ENCODE peak calls at places on chromosome 6, in nine cellular contexts. One of them, this sample, is unnamed. For H4K20me1, the result is how much of the 10 kb centered on the place peaks cover.

GRCh38 chr6:118650500-118651281 is 700 bp downstream of the CEP85L start:
- DNase-seq in HCT116: no peak
- DNase-seq in SK-N-SH: peak
- DNase-seq in OCI-LY7: peak
- DNase-seq in GM23338: peak
- DNase-seq in MM.1S: peak
- DNase-seq in PC-3: peak
- DNase-seq in GM23248: peak
- DNase-seq in hepatocyte: peak
- DNase-seq in this sample: peak

GRCh38 chr6:169092375-169092774 is 161.3 kb downstream of the THBS2 start:
- DNase-seq in SK-N-SH: no peak
- DNase-seq in GM23248: peak
- DNase-seq in OCI-LY7: no peak
- DNase-seq in HCT116: no peak
- DNase-seq in hepatocyte: no peak
- DNase-seq in GM23338: no peak
- DNase-seq in MM.1S: no peak
- DNase-seq in PC-3: peak
- DNase-seq in this sample: no peak

GRCh38 chr6:170074435-170074834 is 216.4 kb downstream of the DLL1 start:
- DNase-seq in PC-3: no peak
- DNase-seq in hepatocyte: no peak
- DNase-seq in SK-N-SH: no peak
- DNase-seq in GM23248: no peak
- DNase-seq in MM.1S: no peak
- DNase-seq in HCT116: no peak
- DNase-seq in GM23338: no peak
- DNase-seq in OCI-LY7: no peak
- DNase-seq in this sample: no peak

GRCh38 chr6:39231844-39232243 is 2.6 kb upstream of the KCNK5 start:
- DNase-seq in MM.1S: no peak
- DNase-seq in OCI-LY7: no peak
- DNase-seq in hepatocyte: no peak
- DNase-seq in GM23248: no peak
- DNase-seq in PC-3: no peak
- DNase-seq in SK-N-SH: no peak
- DNase-seq in GM23338: peak
- DNase-seq in HCT116: no peak
- DNase-seq in this sample: no peak

GRCh38 chr6:10587694-10588392 is 66.7 kb downstream of the GCNT2 start:
- DNase-seq in SK-N-SH: no peak
- DNase-seq in MM.1S: no peak
- DNase-seq in PC-3: no peak
- DNase-seq in OCI-LY7: no peak
- DNase-seq in GM23338: no peak
- DNase-seq in HCT116: no peak
- DNase-seq in hepatocyte: no peak
- DNase-seq in GM23248: no peak
- DNase-seq in this sample: no peak

GRCh38 chr6:54878705-54879104 is 32.1 kb downstream of the FAM83B start:
- DNase-seq in OCI-LY7: no peak
- DNase-seq in PC-3: peak
- DNase-seq in MM.1S: no peak
- DNase-seq in SK-N-SH: no peak
- DNase-seq in GM23338: peak
- DNase-seq in HCT116: no peak
- DNase-seq in GM23248: no peak
- DNase-seq in hepatocyte: no peak
- DNase-seq in this sample: no peak

GRCh38 chr6:144730088-144730640 is 445.0 kb downstream of the UTRN start:
- DNase-seq in HCT116: no peak
- DNase-seq in hepatocyte: no peak
- DNase-seq in SK-N-SH: no peak
- DNase-seq in OCI-LY7: no peak
- DNase-seq in MM.1S: no peak
- DNase-seq in PC-3: peak
- DNase-seq in GM23248: no peak
- DNase-seq in GM23338: no peak
- DNase-seq in this sample: no peak

GRCh38 chr6:69570126-69570525 is 226.7 kb downstream of the LMBRD1 start:
- DNase-seq in MM.1S: no peak
- DNase-seq in hepatocyte: no peak
- DNase-seq in GM23338: no peak
- DNase-seq in OCI-LY7: no peak
- DNase-seq in PC-3: no peak
- DNase-seq in SK-N-SH: no peak
- DNase-seq in HCT116: no peak
- DNase-seq in GM23248: no peak
- DNase-seq in this sample: no peak

GRCh38 chr6:912871-913663 is 220.1 kb upstream of the EXOC2 start:
- DNase-seq in MM.1S: peak
- DNase-seq in HCT116: peak
- DNase-seq in hepatocyte: peak
- DNase-seq in SK-N-SH: no peak
- DNase-seq in GM23338: peak
- DNase-seq in PC-3: peak
- DNase-seq in OCI-LY7: peak
- DNase-seq in GM23248: peak
- DNase-seq in this sample: peak

GRCh38 chr6:113560908-113561307 is 296.2 kb upstream of the MARCKS start:
- DNase-seq in GM23338: no peak
- DNase-seq in SK-N-SH: no peak
- DNase-seq in PC-3: peak
- DNase-seq in GM23248: peak
- DNase-seq in MM.1S: no peak
- DNase-seq in HCT116: peak
- DNase-seq in hepatocyte: no peak
- DNase-seq in OCI-LY7: no peak
- DNase-seq in this sample: no peak

GRCh38 chr6:119044263-119044662 is 34.2 kb downstream of the FAM184A start:
- DNase-seq in MM.1S: no peak
- DNase-seq in GM23248: no peak
- DNase-seq in SK-N-SH: no peak
- DNase-seq in GM23338: no peak
- DNase-seq in hepatocyte: no peak
- DNase-seq in HCT116: no peak
- DNase-seq in PC-3: no peak
- DNase-seq in OCI-LY7: no peak
- DNase-seq in this sample: no peak

GRCh38 chr6:21180800-21181337 is 412.7 kb upstream of the SOX4 start:
- DNase-seq in MM.1S: no peak
- DNase-seq in hepatocyte: no peak
- DNase-seq in PC-3: no peak
- DNase-seq in GM23248: no peak
- DNase-seq in GM23338: no peak
- DNase-seq in SK-N-SH: no peak
- DNase-seq in HCT116: no peak
- DNase-seq in OCI-LY7: no peak
- DNase-seq in this sample: no peak

GRCh38 chr6:69954733-69955132 is 88.4 kb downstream of the COL19A1 start:
- DNase-seq in GM23248: no peak
- DNase-seq in PC-3: no peak
- DNase-seq in MM.1S: no peak
- DNase-seq in hepatocyte: no peak
- DNase-seq in HCT116: no peak
- DNase-seq in OCI-LY7: no peak
- DNase-seq in SK-N-SH: no peak
- DNase-seq in GM23338: no peak
- DNase-seq in this sample: no peak

GRCh38 chr6:45658396-45658795 is 280.7 kb upstream of the SUPT3H start:
- DNase-seq in SK-N-SH: no peak
- DNase-seq in hepatocyte: no peak
- DNase-seq in HCT116: no peak
- DNase-seq in OCI-LY7: no peak
- DNase-seq in PC-3: no peak
- DNase-seq in GM23338: no peak
- DNase-seq in GM23248: peak
- DNase-seq in MM.1S: no peak
- DNase-seq in this sample: no peak

GRCh38 chr6:57094689-57095088 is 4.7 kb downstream of the ZNF451 start:
- DNase-seq in hepatocyte: no peak
- DNase-seq in OCI-LY7: no peak
- DNase-seq in GM23248: no peak
- DNase-seq in PC-3: no peak
- DNase-seq in MM.1S: no peak
- DNase-seq in HCT116: no peak
- DNase-seq in GM23338: no peak
- DNase-seq in SK-N-SH: no peak
- DNase-seq in this sample: no peak

GRCh38 chr6:120116343-120116742 is 766.8 kb upstream of the MAN1A1 start:
- DNase-seq in SK-N-SH: no peak
- DNase-seq in PC-3: no peak
- DNase-seq in MM.1S: peak
- DNase-seq in hepatocyte: no peak
- DNase-seq in HCT116: no peak
- DNase-seq in OCI-LY7: no peak
- DNase-seq in GM23338: no peak
- DNase-seq in GM23248: no peak
- DNase-seq in this sample: no peak

GRCh38 chr6:43965628-43966373 is 161.5 kb downstream of the MRPL14 start:
- DNase-seq in GM23338: no peak
- DNase-seq in OCI-LY7: no peak
- DNase-seq in HCT116: no peak
- DNase-seq in MM.1S: no peak
- DNase-seq in SK-N-SH: no peak
- DNase-seq in hepatocyte: no peak
- DNase-seq in GM23248: no peak
- DNase-seq in PC-3: no peak
- DNase-seq in this sample: no peak

GRCh38 chr6:43963877-43964658 is 163.2 kb downstream of the MRPL14 start:
- DNase-seq in MM.1S: no peak
- DNase-seq in GM23248: no peak
- DNase-seq in OCI-LY7: no peak
- DNase-seq in SK-N-SH: no peak
- DNase-seq in GM23338: no peak
- DNase-seq in PC-3: no peak
- DNase-seq in hepatocyte: no peak
- DNase-seq in HCT116: no peak
- DNase-seq in this sample: no peak

GRCh38 chr6:43962458-43962857 is 164.8 kb downstream of the MRPL14 start:
- DNase-seq in PC-3: no peak
- DNase-seq in MM.1S: no peak
- DNase-seq in OCI-LY7: no peak
- DNase-seq in GM23248: peak
- DNase-seq in SK-N-SH: no peak
- DNase-seq in hepatocyte: no peak
- DNase-seq in GM23338: no peak
- DNase-seq in HCT116: no peak
- DNase-seq in this sample: no peak

GRCh38 chr6:43964659-43965570 is 162.3 kb downstream of the MRPL14 start:
- DNase-seq in GM23248: no peak
- DNase-seq in SK-N-SH: no peak
- DNase-seq in hepatocyte: no peak
- DNase-seq in OCI-LY7: no peak
- DNase-seq in MM.1S: no peak
- DNase-seq in HCT116: no peak
- DNase-seq in GM23338: no peak
- DNase-seq in PC-3: no peak
- DNase-seq in this sample: no peak

DNA sequence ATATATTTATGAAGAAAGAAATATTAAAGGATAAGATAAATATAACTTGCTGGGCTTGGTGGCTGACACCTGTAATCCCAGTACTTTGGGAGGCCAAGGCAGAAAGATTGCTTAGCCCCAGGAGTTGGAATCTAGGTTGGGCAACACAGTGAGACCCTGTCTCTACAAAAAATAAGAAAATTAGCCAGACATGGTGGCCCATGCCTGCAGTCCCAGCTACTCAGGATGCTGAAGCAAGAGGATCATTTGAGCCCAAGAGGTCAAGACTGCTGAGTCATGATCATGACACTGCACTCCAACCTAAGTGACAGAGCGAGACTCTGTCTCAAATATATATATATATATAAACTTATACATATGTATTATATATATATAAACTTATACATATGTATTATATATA is 164.0 kb downstream of the MRPL14 start:
- DNase-seq in PC-3: no peak
- DNase-seq in hepatocyte: no peak
- DNase-seq in GM23248: no peak
- DNase-seq in OCI-LY7: no peak
- DNase-seq in HCT116: no peak
- DNase-seq in SK-N-SH: no peak
- DNase-seq in GM23338: no peak
- DNase-seq in MM.1S: no peak
- DNase-seq in this sample: no peak
- TF ChIP-seq EZH2phosphoT487 in PC-3: no peak
- TF ChIP-seq EZH2phosphoT487 in hepatocyte: no peak
- TF ChIP-seq EZH2phosphoT487 in GM23248: no peak
- TF ChIP-seq EZH2phosphoT487 in OCI-LY7: no peak
- TF ChIP-seq EZH2phosphoT487 in HCT116: no peak
- TF ChIP-seq EZH2phosphoT487 in SK-N-SH: no peak
- TF ChIP-seq EZH2phosphoT487 in GM23338: no peak
- TF ChIP-seq EZH2phosphoT487 in MM.1S: no peak
- TF ChIP-seq EZH2phosphoT487 in this sample: no peak

GRCh38 chr6:123986938-123987337 is 183.3 kb downstream of the NKAIN2 start:
- DNase-seq in PC-3: no peak
- DNase-seq in SK-N-SH: no peak
- DNase-seq in MM.1S: no peak
- DNase-seq in HCT116: no peak
- DNase-seq in GM23338: no peak
- DNase-seq in GM23248: no peak
- DNase-seq in hepatocyte: no peak
- DNase-seq in OCI-LY7: no peak
- DNase-seq in this sample: no peak
- H3K4me2 ChIP-seq in PC-3: no peak
- H3K4me2 ChIP-seq in SK-N-SH: no peak
- H3K4me2 ChIP-seq in MM.1S: no peak
- H3K4me2 ChIP-seq in HCT116: no peak
- H3K4me2 ChIP-seq in GM23338: no peak
- H3K4me2 ChIP-seq in GM23248: no peak
- H3K4me2 ChIP-seq in hepatocyte: no peak
- H3K4me2 ChIP-seq in OCI-LY7: no peak
- H3K4me2 ChIP-seq in this sample: no peak

GRCh38 chr6:158006821-158007570 is 25.3 kb downstream of the SYNJ2 start:
- DNase-seq in GM23248: no peak
- DNase-seq in GM23338: no peak
- DNase-seq in SK-N-SH: no peak
- DNase-seq in hepatocyte: no peak
- DNase-seq in HCT116: no peak
- DNase-seq in OCI-LY7: no peak
- DNase-seq in MM.1S: no peak
- DNase-seq in PC-3: no peak
- DNase-seq in this sample: no peak
- H4K20me1 ChIP-seq in GM23248: under half
- H4K20me1 ChIP-seq in GM23338: under half
- H4K20me1 ChIP-seq in SK-N-SH: under half
- H4K20me1 ChIP-seq in hepatocyte: under half
- H4K20me1 ChIP-seq in HCT116: under half
- H4K20me1 ChIP-seq in OCI-LY7: under half
- H4K20me1 ChIP-seq in MM.1S: under half
- H4K20me1 ChIP-seq in PC-3: under half
- H4K20me1 ChIP-seq in this sample: under half

DNA sequence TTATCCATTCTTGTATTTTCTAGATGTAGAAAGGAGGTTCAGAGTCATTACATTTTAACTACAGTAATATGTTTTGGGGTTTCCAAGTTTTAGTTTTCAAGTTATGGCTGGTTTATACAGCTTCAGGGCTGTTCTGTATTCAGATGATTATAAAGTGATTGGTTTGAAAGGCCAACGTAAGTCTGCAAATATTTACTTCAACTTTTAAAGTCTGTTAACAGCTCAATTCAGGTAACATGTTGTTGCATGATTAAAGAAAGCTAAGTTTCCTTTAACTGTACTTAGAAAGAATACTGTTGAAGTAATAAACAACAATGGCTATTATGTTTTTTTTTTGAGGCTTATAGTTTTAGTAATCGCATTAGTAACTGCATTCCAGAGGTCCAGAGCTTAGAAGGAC is 22.8 kb upstream of the GCLC start:
- DNase-seq in OCI-LY7: no peak
- DNase-seq in PC-3: no peak
- DNase-seq in MM.1S: no peak
- DNase-seq in GM23248: no peak
- DNase-seq in HCT116: no peak
- DNase-seq in GM23338: no peak
- DNase-seq in SK-N-SH: no peak
- DNase-seq in hepatocyte: no peak
- DNase-seq in this sample: no peak
- TF ChIP-seq EZH2phosphoT487 in OCI-LY7: no peak
- TF ChIP-seq EZH2phosphoT487 in PC-3: no peak
- TF ChIP-seq EZH2phosphoT487 in MM.1S: no peak
- TF ChIP-seq EZH2phosphoT487 in GM23248: no peak
- TF ChIP-seq EZH2phosphoT487 in HCT116: no peak
- TF ChIP-seq EZH2phosphoT487 in GM23338: no peak
- TF ChIP-seq EZH2phosphoT487 in SK-N-SH: no peak
- TF ChIP-seq EZH2phosphoT487 in hepatocyte: no peak
- TF ChIP-seq EZH2phosphoT487 in this sample: no peak

This sample was measured in neural progenitor cell.